ENCODE peak calls at places on chromosomes 5 and 9, in nine cellular contexts. One of them, this sample, is unnamed.

GRCh38 chr5:55232985-55233928 is at the start of gene CCNO:
- DNase-seq in astrocyte of the hippocampus: peak
- DNase-seq in sciatic nerve: peak
- DNase-seq in amniotic stem cell: no peak
- DNase-seq in Peyer's patch: peak
- DNase-seq in activated naive CD8-positive, alpha-beta T cell treated with anti-CD3 and anti-CD28 coated beads, Interleukin-2, amount 50 U/mL, for 24 hours: peak
- DNase-seq in AG20443: peak
- DNase-seq in activated T-helper 1 cell treated with Interleukin-2 at 50 U/mL for 16 hours: no peak
- DNase-seq in left colon: peak
- DNase-seq in this sample: peak

GRCh38 chr5:179190851-179191505 is 130.8 kb downstream of the ZNF354C start:
- DNase-seq in activated naive CD8-positive, alpha-beta T cell treated with anti-CD3 and anti-CD28 coated beads, Interleukin-2, amount 50 U/mL, for 24 hours: no peak
- DNase-seq in activated T-helper 1 cell treated with Interleukin-2 at 50 U/mL for 16 hours: no peak
- DNase-seq in astrocyte of the hippocampus: no peak
- DNase-seq in AG20443: no peak
- DNase-seq in amniotic stem cell: no peak
- DNase-seq in Peyer's patch: no peak
- DNase-seq in left colon: no peak
- DNase-seq in sciatic nerve: no peak
- DNase-seq in this sample: no peak

GRCh38 chr5:78964889-78965288 is 20.2 kb downstream of the ARSB start:
- DNase-seq in sciatic nerve: no peak
- DNase-seq in activated naive CD8-positive, alpha-beta T cell treated with anti-CD3 and anti-CD28 coated beads, Interleukin-2, amount 50 U/mL, for 24 hours: no peak
- DNase-seq in astrocyte of the hippocampus: peak
- DNase-seq in left colon: no peak
- DNase-seq in AG20443: peak
- DNase-seq in activated T-helper 1 cell treated with Interleukin-2 at 50 U/mL for 16 hours: no peak
- DNase-seq in amniotic stem cell: no peak
- DNase-seq in Peyer's patch: no peak
- DNase-seq in this sample: peak

GRCh38 chr9:27423919-27424710 is 100.0 kb upstream of the IFNK start:
- DNase-seq in AG20443: no peak
- DNase-seq in activated T-helper 1 cell treated with Interleukin-2 at 50 U/mL for 16 hours: no peak
- DNase-seq in Peyer's patch: no peak
- DNase-seq in activated naive CD8-positive, alpha-beta T cell treated with anti-CD3 and anti-CD28 coated beads, Interleukin-2, amount 50 U/mL, for 24 hours: no peak
- DNase-seq in amniotic stem cell: no peak
- DNase-seq in sciatic nerve: no peak
- DNase-seq in astrocyte of the hippocampus: no peak
- DNase-seq in left colon: no peak
- DNase-seq in this sample: no peak

GRCh38 chr9:35835216-35835604 is 6.2 kb downstream of the TMEM8B start:
- DNase-seq in AG20443: no peak
- DNase-seq in astrocyte of the hippocampus: no peak
- DNase-seq in left colon: peak
- DNase-seq in sciatic nerve: no peak
- DNase-seq in amniotic stem cell: no peak
- DNase-seq in Peyer's patch: no peak
- DNase-seq in activated naive CD8-positive, alpha-beta T cell treated with anti-CD3 and anti-CD28 coated beads, Interleukin-2, amount 50 U/mL, for 24 hours: no peak
- DNase-seq in activated T-helper 1 cell treated with Interleukin-2 at 50 U/mL for 16 hours: no peak
- DNase-seq in this sample: no peak

GRCh38 chr5:156326718-156327259 is at the start of gene SGCD:
- DNase-seq in amniotic stem cell: peak
- DNase-seq in Peyer's patch: no peak
- DNase-seq in left colon: peak
- DNase-seq in activated T-helper 1 cell treated with Interleukin-2 at 50 U/mL for 16 hours: no peak
- DNase-seq in sciatic nerve: peak
- DNase-seq in activated naive CD8-positive, alpha-beta T cell treated with anti-CD3 and anti-CD28 coated beads, Interleukin-2, amount 50 U/mL, for 24 hours: no peak
- DNase-seq in astrocyte of the hippocampus: peak
- DNase-seq in AG20443: peak
- DNase-seq in this sample: no peak

GRCh38 chr9:134585746-134586706 is 55.6 kb upstream of the COL5A1 start:
- DNase-seq in amniotic stem cell: peak
- DNase-seq in activated naive CD8-positive, alpha-beta T cell treated with anti-CD3 and anti-CD28 coated beads, Interleukin-2, amount 50 U/mL, for 24 hours: no peak
- DNase-seq in left colon: no peak
- DNase-seq in AG20443: peak
- DNase-seq in astrocyte of the hippocampus: peak
- DNase-seq in Peyer's patch: no peak
- DNase-seq in sciatic nerve: peak
- DNase-seq in activated T-helper 1 cell treated with Interleukin-2 at 50 U/mL for 16 hours: no peak
- DNase-seq in this sample: peak

GRCh38 chr5:159891371-159891770 is 24.9 kb upstream of the ADRA1B start:
- DNase-seq in AG20443: no peak
- DNase-seq in activated naive CD8-positive, alpha-beta T cell treated with anti-CD3 and anti-CD28 coated beads, Interleukin-2, amount 50 U/mL, for 24 hours: no peak
- DNase-seq in sciatic nerve: no peak
- DNase-seq in left colon: no peak
- DNase-seq in activated T-helper 1 cell treated with Interleukin-2 at 50 U/mL for 16 hours: no peak
- DNase-seq in Peyer's patch: no peak
- DNase-seq in amniotic stem cell: no peak
- DNase-seq in astrocyte of the hippocampus: no peak
- DNase-seq in this sample: no peak

GRCh38 chr5:91311697-91312501 is 71.2 kb downstream of the ARRDC3 start:
- DNase-seq in amniotic stem cell: peak
- DNase-seq in left colon: peak
- DNase-seq in activated naive CD8-positive, alpha-beta T cell treated with anti-CD3 and anti-CD28 coated beads, Interleukin-2, amount 50 U/mL, for 24 hours: peak
- DNase-seq in sciatic nerve: peak
- DNase-seq in AG20443: peak
- DNase-seq in activated T-helper 1 cell treated with Interleukin-2 at 50 U/mL for 16 hours: peak
- DNase-seq in Peyer's patch: peak
- DNase-seq in astrocyte of the hippocampus: peak
- DNase-seq in this sample: peak

GRCh38 chr9:38004809-38005560 is 64.0 kb downstream of the SHB start:
- DNase-seq in sciatic nerve: no peak
- DNase-seq in AG20443: no peak
- DNase-seq in activated naive CD8-positive, alpha-beta T cell treated with anti-CD3 and anti-CD28 coated beads, Interleukin-2, amount 50 U/mL, for 24 hours: no peak
- DNase-seq in Peyer's patch: no peak
- DNase-seq in left colon: no peak
- DNase-seq in amniotic stem cell: no peak
- DNase-seq in astrocyte of the hippocampus: peak
- DNase-seq in activated T-helper 1 cell treated with Interleukin-2 at 50 U/mL for 16 hours: no peak
- DNase-seq in this sample: no peak

GRCh38 chr9:90165281-90165680 is 477.3 kb downstream of the DIRAS2 start:
- DNase-seq in astrocyte of the hippocampus: no peak
- DNase-seq in Peyer's patch: no peak
- DNase-seq in AG20443: no peak
- DNase-seq in activated naive CD8-positive, alpha-beta T cell treated with anti-CD3 and anti-CD28 coated beads, Interleukin-2, amount 50 U/mL, for 24 hours: no peak
- DNase-seq in left colon: peak
- DNase-seq in sciatic nerve: no peak
- DNase-seq in activated T-helper 1 cell treated with Interleukin-2 at 50 U/mL for 16 hours: no peak
- DNase-seq in amniotic stem cell: no peak
- DNase-seq in this sample: no peak

GRCh38 chr9:136545065-136545965 is 533 bp downstream of the NOTCH1 start:
- DNase-seq in Peyer's patch: peak
- DNase-seq in activated T-helper 1 cell treated with Interleukin-2 at 50 U/mL for 16 hours: peak
- DNase-seq in activated naive CD8-positive, alpha-beta T cell treated with anti-CD3 and anti-CD28 coated beads, Interleukin-2, amount 50 U/mL, for 24 hours: peak
- DNase-seq in astrocyte of the hippocampus: peak
- DNase-seq in left colon: peak
- DNase-seq in sciatic nerve: no peak
- DNase-seq in amniotic stem cell: no peak
- DNase-seq in AG20443: peak
- DNase-seq in this sample: no peak

GRCh38 chr5:84622485-84622884 is 237.8 kb upstream of the EDIL3 start:
- DNase-seq in activated T-helper 1 cell treated with Interleukin-2 at 50 U/mL for 16 hours: no peak
- DNase-seq in activated naive CD8-positive, alpha-beta T cell treated with anti-CD3 and anti-CD28 coated beads, Interleukin-2, amount 50 U/mL, for 24 hours: no peak
- DNase-seq in sciatic nerve: no peak
- DNase-seq in amniotic stem cell: no peak
- DNase-seq in astrocyte of the hippocampus: no peak
- DNase-seq in AG20443: no peak
- DNase-seq in Peyer's patch: no peak
- DNase-seq in left colon: no peak
- DNase-seq in this sample: no peak

GRCh38 chr5:7991125-7991821 is 122.3 kb downstream of the MTRR start:
- DNase-seq in sciatic nerve: no peak
- DNase-seq in Peyer's patch: no peak
- DNase-seq in astrocyte of the hippocampus: no peak
- DNase-seq in left colon: no peak
- DNase-seq in AG20443: no peak
- DNase-seq in amniotic stem cell: no peak
- DNase-seq in activated naive CD8-positive, alpha-beta T cell treated with anti-CD3 and anti-CD28 coated beads, Interleukin-2, amount 50 U/mL, for 24 hours: no peak
- DNase-seq in activated T-helper 1 cell treated with Interleukin-2 at 50 U/mL for 16 hours: no peak
- DNase-seq in this sample: peak

GRCh38 chr5:24783596-24783995 is 138.8 kb upstream of the CDH10 start:
- DNase-seq in amniotic stem cell: no peak
- DNase-seq in AG20443: no peak
- DNase-seq in Peyer's patch: no peak
- DNase-seq in sciatic nerve: no peak
- DNase-seq in activated naive CD8-positive, alpha-beta T cell treated with anti-CD3 and anti-CD28 coated beads, Interleukin-2, amount 50 U/mL, for 24 hours: no peak
- DNase-seq in activated T-helper 1 cell treated with Interleukin-2 at 50 U/mL for 16 hours: no peak
- DNase-seq in left colon: no peak
- DNase-seq in astrocyte of the hippocampus: no peak
- DNase-seq in this sample: no peak

GRCh38 chr9:5510360-5510931 is at the start of gene PDCD1LG2:
- DNase-seq in sciatic nerve: no peak
- DNase-seq in activated T-helper 1 cell treated with Interleukin-2 at 50 U/mL for 16 hours: no peak
- DNase-seq in Peyer's patch: no peak
- DNase-seq in AG20443: peak
- DNase-seq in astrocyte of the hippocampus: peak
- DNase-seq in activated naive CD8-positive, alpha-beta T cell treated with anti-CD3 and anti-CD28 coated beads, Interleukin-2, amount 50 U/mL, for 24 hours: peak
- DNase-seq in left colon: no peak
- DNase-seq in amniotic stem cell: peak
- DNase-seq in this sample: peak

GRCh38 chr5:143402464-143403356 is 776 bp downstream of the NR3C1 start:
- DNase-seq in AG20443: peak
- DNase-seq in activated naive CD8-positive, alpha-beta T cell treated with anti-CD3 and anti-CD28 coated beads, Interleukin-2, amount 50 U/mL, for 24 hours: peak
- DNase-seq in amniotic stem cell: no peak
- DNase-seq in left colon: peak
- DNase-seq in activated T-helper 1 cell treated with Interleukin-2 at 50 U/mL for 16 hours: peak
- DNase-seq in Peyer's patch: peak
- DNase-seq in sciatic nerve: peak
- DNase-seq in astrocyte of the hippocampus: peak
- DNase-seq in this sample: no peak

GRCh38 chr5:122259995-122260394 is 52.0 kb upstream of the SNCAIP start:
- DNase-seq in amniotic stem cell: no peak
- DNase-seq in left colon: peak
- DNase-seq in astrocyte of the hippocampus: peak
- DNase-seq in activated T-helper 1 cell treated with Interleukin-2 at 50 U/mL for 16 hours: no peak
- DNase-seq in AG20443: peak
- DNase-seq in sciatic nerve: no peak
- DNase-seq in Peyer's patch: no peak
- DNase-seq in activated naive CD8-positive, alpha-beta T cell treated with anti-CD3 and anti-CD28 coated beads, Interleukin-2, amount 50 U/mL, for 24 hours: no peak
- DNase-seq in this sample: peak

GRCh38 chr5:178360231-178360925 is 127.8 kb upstream of the PHYKPL start:
- DNase-seq in left colon: no peak
- DNase-seq in activated T-helper 1 cell treated with Interleukin-2 at 50 U/mL for 16 hours: no peak
- DNase-seq in astrocyte of the hippocampus: no peak
- DNase-seq in AG20443: no peak
- DNase-seq in Peyer's patch: no peak
- DNase-seq in activated naive CD8-positive, alpha-beta T cell treated with anti-CD3 and anti-CD28 coated beads, Interleukin-2, amount 50 U/mL, for 24 hours: no peak
- DNase-seq in sciatic nerve: no peak
- DNase-seq in amniotic stem cell: no peak
- DNase-seq in this sample: no peak

GRCh38 chr5:74424162-74424868 is 216.2 kb downstream of the ENC1 start:
- DNase-seq in Peyer's patch: no peak
- DNase-seq in activated naive CD8-positive, alpha-beta T cell treated with anti-CD3 and anti-CD28 coated beads, Interleukin-2, amount 50 U/mL, for 24 hours: no peak
- DNase-seq in sciatic nerve: no peak
- DNase-seq in astrocyte of the hippocampus: no peak
- DNase-seq in left colon: no peak
- DNase-seq in AG20443: peak
- DNase-seq in amniotic stem cell: no peak
- DNase-seq in activated T-helper 1 cell treated with Interleukin-2 at 50 U/mL for 16 hours: no peak
- DNase-seq in this sample: no peak

GRCh38 chr5:151126199-151126645 is 31.4 kb downstream of the ANXA6 start:
- DNase-seq in Peyer's patch: peak
- DNase-seq in amniotic stem cell: no peak
- DNase-seq in left colon: peak
- DNase-seq in AG20443: peak
- DNase-seq in activated naive CD8-positive, alpha-beta T cell treated with anti-CD3 and anti-CD28 coated beads, Interleukin-2, amount 50 U/mL, for 24 hours: peak
- DNase-seq in activated T-helper 1 cell treated with Interleukin-2 at 50 U/mL for 16 hours: peak
- DNase-seq in astrocyte of the hippocampus: peak
- DNase-seq in sciatic nerve: peak
- DNase-seq in this sample: peak

GRCh38 chr9:82188817-82189216 is 200.2 kb downstream of the SPATA31D1 start:
- DNase-seq in sciatic nerve: no peak
- DNase-seq in activated T-helper 1 cell treated with Interleukin-2 at 50 U/mL for 16 hours: no peak
- DNase-seq in Peyer's patch: no peak
- DNase-seq in astrocyte of the hippocampus: no peak
- DNase-seq in activated naive CD8-positive, alpha-beta T cell treated with anti-CD3 and anti-CD28 coated beads, Interleukin-2, amount 50 U/mL, for 24 hours: no peak
- DNase-seq in amniotic stem cell: no peak
- DNase-seq in AG20443: no peak
- DNase-seq in left colon: no peak
- DNase-seq in this sample: no peak

GRCh38 chr9:20649381-20649780 is 27.1 kb upstream of the MLLT3 start:
- DNase-seq in sciatic nerve: no peak
- DNase-seq in activated naive CD8-positive, alpha-beta T cell treated with anti-CD3 and anti-CD28 coated beads, Interleukin-2, amount 50 U/mL, for 24 hours: no peak
- DNase-seq in Peyer's patch: no peak
- DNase-seq in amniotic stem cell: no peak
- DNase-seq in activated T-helper 1 cell treated with Interleukin-2 at 50 U/mL for 16 hours: no peak
- DNase-seq in AG20443: no peak
- DNase-seq in astrocyte of the hippocampus: no peak
- DNase-seq in left colon: no peak
- DNase-seq in this sample: no peak

GRCh38 chr9:131969469-131969989 is 110.1 kb downstream of the MED27 start:
- DNase-seq in activated naive CD8-positive, alpha-beta T cell treated with anti-CD3 and anti-CD28 coated beads, Interleukin-2, amount 50 U/mL, for 24 hours: no peak
- DNase-seq in sciatic nerve: no peak
- DNase-seq in amniotic stem cell: no peak
- DNase-seq in astrocyte of the hippocampus: no peak
- DNase-seq in left colon: no peak
- DNase-seq in Peyer's patch: no peak
- DNase-seq in AG20443: no peak
- DNase-seq in activated T-helper 1 cell treated with Interleukin-2 at 50 U/mL for 16 hours: no peak
- DNase-seq in this sample: no peak

GRCh38 chr5:154395407-154396106 is 50.2 kb upstream of the SAP30L start:
- DNase-seq in sciatic nerve: no peak
- DNase-seq in Peyer's patch: peak
- DNase-seq in AG20443: no peak
- DNase-seq in amniotic stem cell: no peak
- DNase-seq in activated naive CD8-positive, alpha-beta T cell treated with anti-CD3 and anti-CD28 coated beads, Interleukin-2, amount 50 U/mL, for 24 hours: no peak
- DNase-seq in left colon: peak
- DNase-seq in activated T-helper 1 cell treated with Interleukin-2 at 50 U/mL for 16 hours: no peak
- DNase-seq in astrocyte of the hippocampus: peak
- DNase-seq in this sample: no peak

GRCh38 chr9:34289159-34289558 is 39.9 kb downstream of the KIF24 start:
- DNase-seq in AG20443: no peak
- DNase-seq in amniotic stem cell: no peak
- DNase-seq in activated naive CD8-positive, alpha-beta T cell treated with anti-CD3 and anti-CD28 coated beads, Interleukin-2, amount 50 U/mL, for 24 hours: no peak
- DNase-seq in Peyer's patch: no peak
- DNase-seq in astrocyte of the hippocampus: no peak
- DNase-seq in activated T-helper 1 cell treated with Interleukin-2 at 50 U/mL for 16 hours: no peak
- DNase-seq in left colon: no peak
- DNase-seq in sciatic nerve: no peak
- DNase-seq in this sample: no peak

GRCh38 chr9:77909306-77909705 is 122.3 kb downstream of the GNAQ start:
- DNase-seq in Peyer's patch: no peak
- DNase-seq in astrocyte of the hippocampus: no peak
- DNase-seq in sciatic nerve: no peak
- DNase-seq in amniotic stem cell: no peak
- DNase-seq in activated T-helper 1 cell treated with Interleukin-2 at 50 U/mL for 16 hours: no peak
- DNase-seq in AG20443: no peak
- DNase-seq in left colon: no peak
- DNase-seq in activated naive CD8-positive, alpha-beta T cell treated with anti-CD3 and anti-CD28 coated beads, Interleukin-2, amount 50 U/mL, for 24 hours: no peak
- DNase-seq in this sample: no peak

GRCh38 chr5:88979244-88979643 is 96.3 kb upstream of the MEF2C start:
- DNase-seq in amniotic stem cell: no peak
- DNase-seq in AG20443: peak
- DNase-seq in activated T-helper 1 cell treated with Interleukin-2 at 50 U/mL for 16 hours: no peak
- DNase-seq in left colon: no peak
- DNase-seq in astrocyte of the hippocampus: peak
- DNase-seq in Peyer's patch: no peak
- DNase-seq in sciatic nerve: no peak
- DNase-seq in activated naive CD8-positive, alpha-beta T cell treated with anti-CD3 and anti-CD28 coated beads, Interleukin-2, amount 50 U/mL, for 24 hours: no peak
- DNase-seq in this sample: no peak

GRCh38 chr5:103120607-103121200 is 603 bp downstream of the PPIP5K2 start:
- DNase-seq in activated naive CD8-positive, alpha-beta T cell treated with anti-CD3 and anti-CD28 coated beads, Interleukin-2, amount 50 U/mL, for 24 hours: peak
- DNase-seq in AG20443: peak
- DNase-seq in left colon: peak
- DNase-seq in amniotic stem cell: no peak
- DNase-seq in activated T-helper 1 cell treated with Interleukin-2 at 50 U/mL for 16 hours: no peak
- DNase-seq in sciatic nerve: no peak
- DNase-seq in astrocyte of the hippocampus: peak
- DNase-seq in Peyer's patch: no peak
- DNase-seq in this sample: peak

GRCh38 chr9:113587471-113588031 is 124.0 kb downstream of the RGS3 start:
- DNase-seq in activated naive CD8-positive, alpha-beta T cell treated with anti-CD3 and anti-CD28 coated beads, Interleukin-2, amount 50 U/mL, for 24 hours: peak
- DNase-seq in astrocyte of the hippocampus: peak
- DNase-seq in Peyer's patch: no peak
- DNase-seq in sciatic nerve: peak
- DNase-seq in AG20443: no peak
- DNase-seq in amniotic stem cell: no peak
- DNase-seq in activated T-helper 1 cell treated with Interleukin-2 at 50 U/mL for 16 hours: no peak
- DNase-seq in left colon: no peak
- DNase-seq in this sample: no peak

GRCh38 chr9:134190232-134191121 is 26.1 kb upstream of the RNU6ATAC start:
- DNase-seq in Peyer's patch: no peak
- DNase-seq in activated naive CD8-positive, alpha-beta T cell treated with anti-CD3 and anti-CD28 coated beads, Interleukin-2, amount 50 U/mL, for 24 hours: no peak
- DNase-seq in left colon: no peak
- DNase-seq in sciatic nerve: peak
- DNase-seq in amniotic stem cell: no peak
- DNase-seq in AG20443: no peak
- DNase-seq in astrocyte of the hippocampus: no peak
- DNase-seq in activated T-helper 1 cell treated with Interleukin-2 at 50 U/mL for 16 hours: no peak
- DNase-seq in this sample: no peak